ENCODE peak calls at places on chromosomes 6 and 20, in five cellular contexts. M is DMS153; G is CD8-positive, alpha-beta memory T cell; C is KBM-7; Y is astrocyte of the spinal cord. K is an unnamed sample.

GRCh38 chr6:150830409-150831165 is 34.9 kb upstream of the MTHFD1L start:
- DNase-seq in M (no peak), G (no peak), C (no peak), Y (peak), K (no peak)

GRCh38 chr6:148709577-148709976 is 37.3 kb upstream of the UST start:
- DNase-seq in Y (no peak), C (no peak), G (no peak), M (no peak), K (no peak)

GRCh38 chr6:134707342-134707982 is 242.4 kb downstream of the ALDH8A1 start:
- DNase-seq in M (peak), Y (peak), C (no peak), G (no peak), K (no peak)

GRCh38 chr20:59939052-59939878 is 840 bp downstream of the PPP1R3D start:
- DNase-seq in Y (no peak), C (no peak), G (peak), M (no peak), K (no peak)

GRCh38 chr6:81204741-81205140 is 547.7 kb downstream of the TENT5A start:
- DNase-seq in C (no peak), Y (peak), G (no peak), M (peak), K (no peak)

GRCh38 chr6:111711476-111711875 is 105.8 kb upstream of the TRAF3IP2 start:
- DNase-seq in C (no peak), G (no peak), M (peak), Y (no peak), K (no peak)

GRCh38 chr6:97306946-97307345 is 23.9 kb upstream of the MMS22L start:
- DNase-seq in G (no peak), Y (no peak), C (no peak), M (no peak), K (no peak)

GRCh38 chr6:9830808-9831207 is 584.1 kb downstream of the TFAP2A start:
- DNase-seq in C (no peak), G (no peak), Y (no peak), M (no peak), K (no peak)

GRCh38 chr6:103826209-103826608 is 1033.5 kb downstream of the HACE1 start:
- DNase-seq in G (no peak), C (no peak), M (no peak), Y (no peak), K (no peak)

GRCh38 chr6:31525932-31526591 is 2.7 kb upstream of the MCCD1 start:
- DNase-seq in C (no peak), Y (peak), M (no peak), G (no peak), K (no peak)

GRCh38 chr20:1875169-1875554 is 20.0 kb upstream of the SIRPA start:
- DNase-seq in C (no peak), Y (no peak), G (no peak), M (no peak), K (no peak)

GRCh38 chr6:28980797-28981390 is 24.2 kb downstream of the ZNF311 start:
- DNase-seq in M (peak), G (peak), Y (peak), C (peak), K (peak)

GRCh38 chr6:163958646-163959045 is 544.1 kb downstream of the QKI start:
- DNase-seq in C (no peak), G (no peak), Y (peak), M (no peak), K (no peak)

GRCh38 chr6:138030872-138031271 is 76.3 kb downstream of the PERP start:
- DNase-seq in M (no peak), C (no peak), G (no peak), Y (no peak), K (no peak)

GRCh38 chr20:57432874-57433491 is 41.8 kb downstream of the RBM38 start:
- DNase-seq in C (peak), M (no peak), G (peak), Y (no peak), K (peak)

GRCh38 chr6:113011389-113011788 is 664.3 kb downstream of the RFPL4B start:
- DNase-seq in G (no peak), M (no peak), Y (no peak), C (no peak), K (no peak)

GRCh38 chr6:36347635-36348034 is 10.9 kb upstream of the BNIP5 start:
- DNase-seq in M (no peak), G (no peak), C (no peak), Y (no peak), K (no peak)

GRCh38 chr6:119326291-119327005 is 23.1 kb downstream of the MAN1A1 start:
- DNase-seq in M (no peak), C (no peak), G (no peak), Y (no peak), K (no peak)

GRCh38 chr6:41200296-41200900 is 551 bp downstream of the TREML2 start:
- DNase-seq in Y (no peak), G (peak), C (peak), M (no peak), K (peak)

GRCh38 chr20:63886921-63887320 is 8.0 kb upstream of the DNAJC5 start:
- DNase-seq in G (no peak), Y (no peak), C (no peak), M (no peak), K (no peak)

GRCh38 chr20:6636209-6637159 is 131.0 kb upstream of the BMP2 start:
- DNase-seq in M (no peak), C (peak), Y (peak), G (no peak), K (peak)

GRCh38 chr6:11616200-11616611 is 78.7 kb downstream of the TMEM170B start:
- DNase-seq in C (no peak), M (no peak), G (no peak), Y (peak), K (no peak)

GRCh38 chr6:27836783-27837635 is 75.2 kb downstream of the OR2B2 start:
- DNase-seq in M (peak), G (peak), Y (peak), C (peak), K (peak)

GRCh38 chr6:55567558-55567957 is 11.4 kb downstream of the HMGCLL1 start:
- DNase-seq in G (no peak), Y (no peak), M (no peak), C (no peak), K (no peak)

GRCh38 chr20:51480507-51481270 is 61.8 kb downstream of the NFATC2 start:
- DNase-seq in Y (no peak), C (no peak), G (peak), M (no peak), K (no peak)

GRCh38 chr6:129890164-129890563 is 29.0 kb upstream of the TMEM244 start:
- DNase-seq in G (no peak), Y (peak), C (peak), M (no peak), K (no peak)

GRCh38 chr6:47477497-47478232 is at the start of gene CD2AP:
- DNase-seq in C (peak), G (peak), Y (peak), M (peak), K (peak)

GRCh38 chr6:92767101-92767500 is 652.3 kb downstream of the EPHA7 start:
- DNase-seq in C (no peak), Y (no peak), M (peak), G (no peak), K (no peak)

GRCh38 chr6:13413466-13413862 is 73.9 kb downstream of the GFOD1 start:
- DNase-seq in M (no peak), C (no peak), G (no peak), Y (peak), K (no peak)

GRCh38 chr6:41071501-41071922 is 644 bp downstream of the OARD1 start:
- DNase-seq in C (no peak), G (no peak), Y (no peak), M (peak), K (peak)

GRCh38 chr6:63527658-63528514 is 44.4 kb upstream of the LOC128125822 start:
- DNase-seq in M (peak), G (no peak), Y (peak), C (no peak), K (no peak)

GRCh38 chr6:29981211-29981812 is 39.0 kb downstream of the HLA-A start:
- DNase-seq in M (no peak), G (no peak), C (no peak), Y (no peak), K (no peak)

GRCh38 chr6:135657207-135657606 is 159.7 kb upstream of the AHI1 start:
- DNase-seq in Y (no peak), M (peak), G (no peak), C (no peak), K (no peak)

GRCh38 chr6:40986364-40986763 is 52.7 kb downstream of the UNC5CL start:
- DNase-seq in M (no peak), Y (no peak), G (no peak), C (no peak), K (no peak)

GRCh38 chr20:46568570-46569129 is 18.2 kb upstream of the OCSTAMP start:
- DNase-seq in C (no peak), M (peak), Y (peak), G (no peak), K (no peak)

GRCh38 chr20:25517124-25517523 is 68.2 kb downstream of the NINL start:
- DNase-seq in Y (no peak), C (no peak), G (no peak), M (no peak), K (no peak)

GRCh38 chr6:128111096-128111495 is 210.2 kb upstream of the THEMIS start:
- DNase-seq in Y (peak), M (no peak), G (no peak), C (no peak), K (no peak)

GRCh38 chr6:7550433-7550801 is 8.9 kb downstream of the DSP start:
- DNase-seq in M (no peak), C (no peak), G (no peak), Y (no peak), K (no peak)

GRCh38 chr20:52145587-52145986 is 46.0 kb downstream of the ZFP64 start:
- DNase-seq in M (no peak), Y (no peak), C (no peak), G (no peak), K (no peak)

K was measured in Kasumi-1.